ENCODE peak calls at places on chromosomes 16 and 17, in six cellular contexts. Q is HTR-8/SVneo, F is fibroblast of the aortic adventitia, A is kidney tubule cell, R is lung microvascular endothelial cell, C is GM12864. N is an unnamed sample.

GRCh38 chr17:67221062-67221998 is 23.7 kb downstream of the HELZ start:
- DNase-seq in Q (peak), F (peak), A (peak), R (peak), C (no peak), N (peak)

GRCh38 chr17:44905006-44906000 is 6.1 kb upstream of the EFTUD2 start:
- DNase-seq in Q (no peak), F (no peak), A (no peak), R (no peak), C (no peak), N (peak)

GRCh38 chr16:87836844-87837581 is 32.3 kb downstream of the SLC7A5 start:
- DNase-seq in Q (no peak), F (peak), A (no peak), R (peak), C (no peak), N (no peak)

GRCh38 chr17:18319604-18320256 is 4.6 kb downstream of the SMCR8 start:
- DNase-seq in Q (peak), F (peak), A (peak), R (peak), C (no peak), N (no peak)

GRCh38 chr16:73565263-73565662 is 517.3 kb upstream of the ZFHX3 start:
- DNase-seq in Q (no peak), F (no peak), A (no peak), R (no peak), C (no peak), N (no peak)

GRCh38 chr17:31252741-31253140 is 44.3 kb downstream of the OMG start:
- DNase-seq in Q (no peak), F (no peak), A (no peak), R (no peak), C (no peak), N (no peak)

GRCh38 chr17:6523330-6523729 is 33.0 kb downstream of the PITPNM3 start:
- DNase-seq in Q (peak), F (no peak), A (peak), R (peak), C (no peak), N (peak)

GRCh38 chr16:4306439-4307214 is 9.2 kb upstream of the GLIS2 start:
- DNase-seq in Q (no peak), F (no peak), A (peak), R (no peak), C (no peak), N (no peak)

GRCh38 chr17:41629826-41630670 is 5.7 kb upstream of the KRT17 start:
- DNase-seq in Q (no peak), F (no peak), A (no peak), R (no peak), C (no peak), N (no peak)

GRCh38 chr17:64147110-64148016 is 17.4 kb upstream of the ERN1 start:
- DNase-seq in Q (no peak), F (peak), A (peak), R (peak), C (no peak), N (no peak)

GRCh38 chr16:4240624-4241023 is 1.3 kb downstream of the SRL start:
- DNase-seq in Q (no peak), F (no peak), A (no peak), R (no peak), C (no peak), N (no peak)

GRCh38 chr17:39486242-39486641 is 25.0 kb downstream of the CDK12 start:
- DNase-seq in Q (no peak), F (peak), A (peak), R (no peak), C (no peak), N (no peak)

GRCh38 chr17:76474238-76474637 is 6.8 kb downstream of the AANAT start:
- DNase-seq in Q (no peak), F (no peak), A (no peak), R (no peak), C (no peak), N (no peak)

GRCh38 chr17:19996502-19996901 is 12.7 kb upstream of the SPECC1 start:
- DNase-seq in Q (no peak), F (no peak), A (no peak), R (peak), C (no peak), N (no peak)

GRCh38 chr16:3388325-3388724 is 12.5 kb downstream of the ZSCAN32 start:
- DNase-seq in Q (no peak), F (no peak), A (no peak), R (no peak), C (no peak), N (no peak)

GRCh38 chr16:16021020-16021419 is 71.6 kb downstream of the ABCC1 start:
- DNase-seq in Q (no peak), F (no peak), A (no peak), R (no peak), C (no peak), N (no peak)

GRCh38 chr16:86051376-86052114 is 152.6 kb downstream of the IRF8 start:
- DNase-seq in Q (no peak), F (no peak), A (no peak), R (no peak), C (no peak), N (no peak)

GRCh38 chr17:68100000-68100641 is 64.6 kb downstream of the KPNA2 start:
- DNase-seq in Q (no peak), F (no peak), A (no peak), R (no peak), C (no peak), N (no peak)

GRCh38 chr17:6019959-6020358 is 50.2 kb upstream of the WSCD1 start:
- DNase-seq in Q (no peak), F (no peak), A (no peak), R (no peak), C (no peak), N (no peak)

GRCh38 chr17:74601944-74602572 is 10.0 kb upstream of the CD300LD start:
- DNase-seq in Q (peak), F (peak), A (peak), R (peak), C (no peak), N (no peak)

GRCh38 chr16:68995011-68995504 is 110.4 kb upstream of the HAS3 start:
- DNase-seq in Q (peak), F (peak), A (peak), R (peak), C (no peak), N (no peak)

GRCh38 chr17:27593232-27593856 is 37.6 kb upstream of the LGALS9 start:
- DNase-seq in Q (no peak), F (no peak), A (no peak), R (no peak), C (no peak), N (no peak)

GRCh38 chr17:21072623-21073278 is 29.9 kb upstream of the USP22 start:
- DNase-seq in Q (no peak), F (no peak), A (no peak), R (no peak), C (no peak), N (no peak)

GRCh38 chr17:38606646-38607611 is 1.2 kb upstream of the SRCIN1 start:
- DNase-seq in Q (no peak), F (no peak), A (no peak), R (no peak), C (no peak), N (no peak)

GRCh38 chr16:90044111-90044551 is 24.9 kb upstream of the DBNDD1 start:
- DNase-seq in Q (no peak), F (no peak), A (peak), R (no peak), C (no peak), N (no peak)

GRCh38 chr16:71923941-71924690 is 28.8 kb downstream of the IST1 start:
- DNase-seq in Q (no peak), F (peak), A (peak), R (no peak), C (no peak), N (no peak)

GRCh38 chr17:31074772-31075538 is 19.8 kb upstream of the NF1 start:
- DNase-seq in Q (no peak), F (peak), A (peak), R (no peak), C (no peak), N (no peak)

N was measured in tibial artery.